ENCODE peak calls at places on chromosome 1, in seven cellular contexts. O, B, L, V, M, Q and K are unnamed samples.

GRCh38 chr1:70084314-70084915 is 121.0 kb downstream of the LRRC40 start:
- DNase-seq in V (no peak), B (no peak), M (no peak), O (no peak), L (no peak), Q (no peak), K (no peak)

GRCh38 chr1:8631163-8631562 is 186.3 kb downstream of the RERE start:
- DNase-seq in O (no peak), L (no peak), V (no peak), Q (no peak), M (no peak), B (no peak), K (no peak)

GRCh38 chr1:39102537-39103320 is 76.6 kb downstream of the NDUFS5 start:
- DNase-seq in M (no peak), O (no peak), V (no peak), Q (no peak), B (peak; percentile 74), L (no peak), K (peak; percentile 89)

GRCh38 chr1:220320709-220321108 is 48.5 kb upstream of the RAB3GAP2 start:
- DNase-seq in M (no peak), B (no peak), O (no peak), V (no peak), L (no peak), Q (no peak), K (no peak)

GRCh38 chr1:46510998-46511365 is 21.3 kb downstream of the DMBX1 start:
- DNase-seq in V (peak; percentile 43), M (no peak), O (no peak), L (no peak), B (no peak), Q (no peak), K (no peak)

GRCh38 chr1:105872761-105873286 is 1183.7 kb upstream of the PRMT6 start:
- DNase-seq in L (no peak), M (no peak), B (no peak), O (no peak), Q (no peak), V (no peak), K (no peak)

GRCh38 chr1:90837420-90837819 is 120.3 kb upstream of the BARHL2 start:
- DNase-seq in V (no peak), M (no peak), B (no peak), L (no peak), O (no peak), Q (no peak), K (no peak)

GRCh38 chr1:230085178-230085515 is 18.1 kb downstream of the GALNT2 start:
- DNase-seq in B (no peak), V (no peak), L (no peak), Q (no peak), M (no peak), O (no peak), K (no peak)

GRCh38 chr1:17539526-17540254 is at the start of gene ARHGEF10L:
- DNase-seq in V (peak; percentile 77), B (no peak), O (peak; percentile 29), L (no peak), M (no peak), Q (no peak), K (no peak)

GRCh38 chr1:1173793-1174415 is at the start of gene TTLL10:
- DNase-seq in V (peak; percentile 86), B (no peak), M (no peak), Q (no peak), L (no peak), O (peak; percentile 13), K (no peak)

GRCh38 chr1:198203434-198203833 is 46.6 kb downstream of the NEK7 start:
- DNase-seq in V (no peak), Q (no peak), O (no peak), M (no peak), B (no peak), L (no peak), K (no peak)

GRCh38 chr1:14782741-14783591 is 184.5 kb downstream of the KAZN start:
- DNase-seq in Q (no peak), M (no peak), O (no peak), L (no peak), V (no peak), B (no peak), K (no peak)

GRCh38 chr1:34419662-34420061 is 243.0 kb downstream of the C1orf94 start:
- DNase-seq in L (no peak), V (no peak), B (peak; percentile 64), O (no peak), Q (no peak), M (no peak), K (no peak)

GRCh38 chr1:66517959-66518358 is 16.0 kb upstream of the SGIP1 start:
- DNase-seq in Q (no peak), M (no peak), V (no peak), O (no peak), L (no peak), B (no peak), K (no peak)

GRCh38 chr1:99264201-99265021 is at the start of gene PLPPR4:
- DNase-seq in M (no peak), L (no peak), V (peak; percentile 71), B (peak; percentile 42), Q (no peak), O (peak; percentile 39), K (no peak)

GRCh38 chr1:230171337-230172015 is 104.4 kb downstream of the GALNT2 start:
- DNase-seq in B (no peak), M (no peak), L (peak; percentile 82), V (no peak), Q (no peak), O (no peak), K (no peak)

GRCh38 chr1:91881280-91881679 is 4.7 kb downstream of the TGFBR3 start:
- DNase-seq in V (no peak), Q (no peak), L (no peak), B (no peak), O (no peak), M (no peak), K (no peak)

GRCh38 chr1:91884459-91885290 is 1.3 kb downstream of the TGFBR3 start:
- DNase-seq in L (no peak), O (peak; percentile 39), Q (peak; percentile 29), M (no peak), V (no peak), B (no peak), K (no peak)

GRCh38 chr1:91885716-91886506 is at the start of gene TGFBR3:
- DNase-seq in L (no peak), Q (peak; percentile 75), V (peak; percentile 98), B (peak; percentile 44), O (peak; percentile 94), M (no peak), K (no peak)

GRCh38 chr1:91883470-91883869 is 2.5 kb downstream of the TGFBR3 start:
- DNase-seq in B (no peak), M (no peak), Q (no peak), V (no peak), O (no peak), L (no peak), K (no peak)

DNA sequence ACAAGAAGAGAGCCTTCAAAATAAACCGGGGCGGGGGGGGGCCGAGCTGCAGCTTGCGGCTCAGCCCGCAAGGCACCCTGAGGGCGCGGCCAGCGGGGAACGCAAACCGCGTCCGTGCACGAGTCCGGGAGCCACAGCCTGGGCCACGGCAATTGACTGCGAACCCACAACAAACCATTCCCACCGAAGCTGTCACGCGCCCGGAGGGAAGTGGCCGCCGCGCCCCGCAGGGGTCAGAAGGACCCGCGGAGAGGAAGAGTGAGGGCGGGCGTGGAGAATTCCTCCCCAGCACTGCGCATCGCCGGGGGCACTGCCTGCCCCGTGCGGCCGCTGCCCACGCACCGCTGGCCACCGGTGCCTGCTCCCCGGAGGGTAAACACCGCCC is 628 bp downstream of the TGFBR3 start:
- DNase-seq in B (no peak), M (no peak), Q (peak; percentile 24), V (peak; percentile 84), O (peak; percentile 29), L (no peak), K (no peak)
- H3K4me3 ChIP-seq in B (peak overlapping the region; percentile 94), M (peak overlapping the region; percentile 80), Q (peak overlapping the region; percentile 69), V (peak overlapping the region; percentile 88), O (peak overlapping the region; percentile 97), L (peak overlapping the region; percentile 76), K (peak overlapping the region; percentile 46)

DNA sequence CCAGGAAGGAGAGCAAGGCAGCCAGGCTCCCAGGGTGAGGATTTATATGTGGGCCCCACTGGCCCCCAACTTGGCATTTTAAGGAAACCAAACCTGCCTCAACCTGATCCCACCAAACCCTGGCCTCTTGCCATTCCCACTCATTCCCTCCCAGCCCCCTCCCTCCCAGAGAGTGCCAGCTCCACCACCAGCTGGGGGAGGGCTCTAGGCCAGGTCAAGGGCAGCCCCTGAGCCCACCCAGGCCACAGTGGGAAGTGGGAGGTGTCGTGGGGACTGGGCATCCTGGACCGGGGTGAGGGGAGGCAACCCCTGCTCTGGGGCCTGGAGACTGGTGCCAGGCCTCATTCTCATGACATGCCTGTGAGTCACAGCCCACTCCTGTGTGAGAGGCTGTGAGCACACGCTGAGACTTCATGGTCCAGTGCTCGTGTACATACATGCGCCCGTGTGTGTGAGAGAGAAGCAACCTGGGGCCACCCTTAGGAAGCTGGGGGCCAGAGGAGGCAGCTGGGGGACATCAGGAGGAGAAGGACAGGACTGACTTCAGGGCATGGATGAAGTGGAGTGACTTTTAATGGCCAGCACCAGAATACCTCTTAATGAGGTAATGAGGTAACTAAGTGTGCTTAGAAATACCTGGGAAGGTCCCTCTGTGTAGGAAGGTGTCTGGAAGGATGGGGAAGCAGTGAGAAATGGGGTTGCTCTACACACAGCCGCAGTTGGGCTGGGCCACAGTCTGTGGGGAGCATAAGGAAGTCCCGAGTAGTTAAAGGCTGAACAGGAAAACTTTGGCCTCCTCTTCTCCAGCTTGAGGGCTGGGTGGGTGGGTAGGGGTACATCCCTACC is at the start of gene S100A2:
- DNase-seq in O (no peak), M (peak; percentile 94), B (no peak), L (peak; percentile 79), Q (no peak), V (peak; percentile 91), K (no peak)
- H3K4me3 ChIP-seq in O (no peak within 1 kb of the TSS), M (no peak within 1 kb of the TSS), B (peak within 1 kb of the TSS; percentile 9), L (peak within 1 kb of the TSS; percentile 23), Q (no peak within 1 kb of the TSS), V (peak within 1 kb of the TSS; percentile 44), K (no peak within 1 kb of the TSS)

GRCh38 chr1:158150512-158150911 is 30.2 kb upstream of the CD1D start:
- DNase-seq in L (no peak), V (no peak), Q (no peak), M (no peak), O (no peak), B (no peak), K (no peak)
- H3K4me3 ChIP-seq in L (no peak overlapping the region), V (no peak overlapping the region), Q (peak overlapping the region; percentile 88), M (no peak overlapping the region), O (no peak overlapping the region), B (no peak overlapping the region), K (no peak overlapping the region)

DNA sequence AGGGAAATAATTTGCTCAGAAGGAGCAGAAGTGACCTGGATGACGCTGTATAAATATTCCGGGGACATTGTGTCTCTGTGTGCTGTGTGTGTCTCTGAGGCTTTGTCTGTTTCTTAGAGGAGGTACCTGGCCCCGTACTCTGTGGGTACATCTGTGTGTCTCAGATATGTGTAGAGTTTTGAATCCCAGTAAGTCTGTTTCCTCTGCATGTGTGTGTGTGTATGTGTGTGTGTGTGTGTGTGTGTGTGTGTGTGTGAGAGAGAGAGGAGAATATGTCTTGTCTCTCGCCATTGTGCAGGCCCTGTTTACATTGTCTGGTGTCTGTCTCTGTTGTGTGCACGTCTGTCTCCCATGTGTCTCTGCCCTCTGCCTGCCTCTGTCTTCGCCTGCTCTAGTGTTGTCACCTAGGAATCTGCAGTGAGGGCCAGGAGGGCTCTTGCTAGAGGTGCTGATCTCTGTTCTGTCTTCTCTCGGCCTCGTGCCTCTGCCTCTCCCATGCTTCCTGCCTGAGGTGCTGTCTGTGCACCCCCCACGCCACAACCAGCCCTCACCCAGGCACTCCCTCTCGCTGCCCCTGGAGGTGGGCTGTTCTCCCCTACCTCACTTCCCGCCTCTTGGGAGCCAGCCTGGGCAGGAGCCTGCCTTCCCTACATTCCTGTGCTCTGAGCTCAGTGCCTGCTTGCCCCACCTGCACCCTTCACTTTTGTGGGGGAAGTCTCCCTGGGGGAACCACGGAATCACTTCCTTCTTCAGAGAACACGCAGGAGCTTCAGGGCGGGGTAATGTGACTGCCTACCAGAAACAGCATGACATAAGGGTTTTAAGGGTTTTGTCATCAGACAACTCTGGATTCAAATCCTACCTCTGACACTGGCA is 5.9 kb downstream of the MAP7D1 start:
- DNase-seq in V (peak; percentile 86), O (no peak), B (no peak), M (peak; percentile 64), Q (peak; percentile 33), L (no peak), K (peak; percentile 48)
- H3K4me3 ChIP-seq in V (peak overlapping the region; percentile 21), O (peak overlapping the region; percentile 100), B (no peak overlapping the region), M (peak overlapping the region; percentile 46), Q (peak overlapping the region; percentile 78), L (peak overlapping the region; percentile 19), K (peak overlapping the region; percentile 69)